ENCODE peak calls at places on chromosome 7, in six cellular contexts. One of them, this sample, is unnamed. For H3K36me3 and H3K27me3, the result is how much of the 10 kb centered on the place peaks cover.

GRCh38 chr7:121510858-121511482 is 114.9 kb upstream of the FAM3C start:
- DNase-seq in pancreas: no peak
- DNase-seq in CD8-positive, alpha-beta memory T cell: no peak
- DNase-seq in psoas muscle: no peak
- DNase-seq in aorta: no peak
- DNase-seq in endodermal cell: peak
- DNase-seq in this sample: no peak

GRCh38 chr7:2524808-2525140 is 5.2 kb downstream of the LFNG start:
- DNase-seq in pancreas: peak
- DNase-seq in CD8-positive, alpha-beta memory T cell: no peak
- DNase-seq in psoas muscle: no peak
- DNase-seq in aorta: no peak
- DNase-seq in endodermal cell: peak
- DNase-seq in this sample: no peak

GRCh38 chr7:135353832-135354231 is 120.2 kb downstream of the STRA8 start:
- DNase-seq in pancreas: no peak
- DNase-seq in CD8-positive, alpha-beta memory T cell: no peak
- DNase-seq in psoas muscle: no peak
- DNase-seq in aorta: no peak
- DNase-seq in endodermal cell: no peak
- DNase-seq in this sample: no peak

GRCh38 chr7:50970092-50970491 is 187.4 kb upstream of the GRB10 start:
- DNase-seq in pancreas: peak
- DNase-seq in CD8-positive, alpha-beta memory T cell: no peak
- DNase-seq in psoas muscle: no peak
- DNase-seq in aorta: no peak
- DNase-seq in endodermal cell: no peak
- DNase-seq in this sample: no peak

GRCh38 chr7:50069613-50070012 is 23.4 kb downstream of the ZPBP start:
- DNase-seq in pancreas: peak
- DNase-seq in CD8-positive, alpha-beta memory T cell: no peak
- DNase-seq in psoas muscle: no peak
- DNase-seq in aorta: no peak
- DNase-seq in endodermal cell: peak
- DNase-seq in this sample: peak

GRCh38 chr7:778968-779451 is 51.9 kb upstream of the PRKAR1B start:
- DNase-seq in pancreas: no peak
- DNase-seq in CD8-positive, alpha-beta memory T cell: no peak
- DNase-seq in psoas muscle: peak
- DNase-seq in aorta: no peak
- DNase-seq in endodermal cell: no peak
- DNase-seq in this sample: no peak

GRCh38 chr7:132828502-132828901 is 252.2 kb upstream of the PLXNA4 start:
- DNase-seq in pancreas: no peak
- DNase-seq in CD8-positive, alpha-beta memory T cell: no peak
- DNase-seq in psoas muscle: no peak
- DNase-seq in aorta: no peak
- DNase-seq in endodermal cell: no peak
- DNase-seq in this sample: peak

GRCh38 chr7:114086906-114087651 is 168.3 kb upstream of the PPP1R3A start:
- DNase-seq in pancreas: peak
- DNase-seq in CD8-positive, alpha-beta memory T cell: no peak
- DNase-seq in psoas muscle: peak
- DNase-seq in aorta: peak
- DNase-seq in endodermal cell: peak
- DNase-seq in this sample: no peak

GRCh38 chr7:130559184-130559583 is 67.3 kb downstream of the MEST start:
- DNase-seq in pancreas: no peak
- DNase-seq in CD8-positive, alpha-beta memory T cell: no peak
- DNase-seq in psoas muscle: no peak
- DNase-seq in aorta: no peak
- DNase-seq in endodermal cell: no peak
- DNase-seq in this sample: no peak

GRCh38 chr7:75054744-75055527 is 18.7 kb downstream of the RCC1L start:
- DNase-seq in pancreas: no peak
- DNase-seq in CD8-positive, alpha-beta memory T cell: no peak
- DNase-seq in psoas muscle: peak
- DNase-seq in aorta: peak
- DNase-seq in endodermal cell: no peak
- DNase-seq in this sample: no peak

GRCh38 chr7:28615091-28615490 is 202.8 kb downstream of the CREB5 start:
- DNase-seq in pancreas: no peak
- DNase-seq in CD8-positive, alpha-beta memory T cell: no peak
- DNase-seq in psoas muscle: no peak
- DNase-seq in aorta: no peak
- DNase-seq in endodermal cell: peak
- DNase-seq in this sample: no peak

GRCh38 chr7:27066148-27066547 is 29.7 kb downstream of the HOXA1 start:
- DNase-seq in pancreas: no peak
- DNase-seq in CD8-positive, alpha-beta memory T cell: no peak
- DNase-seq in psoas muscle: no peak
- DNase-seq in aorta: no peak
- DNase-seq in endodermal cell: no peak
- DNase-seq in this sample: no peak

GRCh38 chr7:94332571-94332970 is 62.1 kb upstream of the COL1A2 start:
- DNase-seq in pancreas: no peak
- DNase-seq in CD8-positive, alpha-beta memory T cell: no peak
- DNase-seq in psoas muscle: no peak
- DNase-seq in aorta: no peak
- DNase-seq in endodermal cell: no peak
- DNase-seq in this sample: no peak

GRCh38 chr7:36032362-36032818 is 120.7 kb upstream of the EEPD1 start:
- DNase-seq in pancreas: no peak
- DNase-seq in CD8-positive, alpha-beta memory T cell: no peak
- DNase-seq in psoas muscle: no peak
- DNase-seq in aorta: no peak
- DNase-seq in endodermal cell: no peak
- DNase-seq in this sample: no peak

GRCh38 chr7:73992104-73992562 is 35.8 kb upstream of the ELN start:
- DNase-seq in pancreas: peak
- DNase-seq in CD8-positive, alpha-beta memory T cell: no peak
- DNase-seq in psoas muscle: no peak
- DNase-seq in aorta: peak
- DNase-seq in endodermal cell: no peak
- DNase-seq in this sample: no peak

GRCh38 chr7:26356266-26356665 is 64.6 kb downstream of the SNX10 start:
- DNase-seq in pancreas: no peak
- DNase-seq in CD8-positive, alpha-beta memory T cell: no peak
- DNase-seq in psoas muscle: no peak
- DNase-seq in aorta: no peak
- DNase-seq in endodermal cell: no peak
- DNase-seq in this sample: no peak

GRCh38 chr7:67413670-67414069 is 417.0 kb downstream of the TYW1 start:
- DNase-seq in pancreas: no peak
- DNase-seq in CD8-positive, alpha-beta memory T cell: no peak
- DNase-seq in psoas muscle: no peak
- DNase-seq in aorta: no peak
- DNase-seq in endodermal cell: peak
- DNase-seq in this sample: no peak

GRCh38 chr7:107164092-107164491 is 4.7 kb upstream of the HBP1 start:
- DNase-seq in pancreas: no peak
- DNase-seq in CD8-positive, alpha-beta memory T cell: no peak
- DNase-seq in psoas muscle: no peak
- DNase-seq in aorta: no peak
- DNase-seq in endodermal cell: no peak
- DNase-seq in this sample: no peak

GRCh38 chr7:98202367-98203195 is 8.7 kb upstream of the BHLHA15 start:
- DNase-seq in pancreas: no peak
- DNase-seq in CD8-positive, alpha-beta memory T cell: peak
- DNase-seq in psoas muscle: no peak
- DNase-seq in aorta: no peak
- DNase-seq in endodermal cell: no peak
- DNase-seq in this sample: peak

GRCh38 chr7:102814025-102814471 is 65.2 kb downstream of the FAM185A start:
- DNase-seq in pancreas: no peak
- DNase-seq in CD8-positive, alpha-beta memory T cell: no peak
- DNase-seq in psoas muscle: no peak
- DNase-seq in aorta: no peak
- DNase-seq in endodermal cell: no peak
- DNase-seq in this sample: no peak

GRCh38 chr7:142881586-142882337 is 3.8 kb downstream of the TRPV6 start:
- DNase-seq in pancreas: no peak
- DNase-seq in CD8-positive, alpha-beta memory T cell: no peak
- DNase-seq in psoas muscle: no peak
- DNase-seq in aorta: peak
- DNase-seq in endodermal cell: peak
- DNase-seq in this sample: no peak

GRCh38 chr7:154676422-154677073 is 326.4 kb downstream of the PAXIP1 start:
- DNase-seq in pancreas: no peak
- DNase-seq in CD8-positive, alpha-beta memory T cell: no peak
- DNase-seq in psoas muscle: no peak
- DNase-seq in aorta: no peak
- DNase-seq in endodermal cell: no peak
- DNase-seq in this sample: no peak

GRCh38 chr7:77697535-77697831 is 1.2 kb downstream of the RSBN1L start:
- DNase-seq in pancreas: no peak
- DNase-seq in CD8-positive, alpha-beta memory T cell: no peak
- DNase-seq in psoas muscle: peak
- DNase-seq in aorta: no peak
- DNase-seq in endodermal cell: no peak
- DNase-seq in this sample: peak

GRCh38 chr7:72538856-72539255 is 126.7 kb upstream of the CALN1 start:
- DNase-seq in pancreas: no peak
- DNase-seq in CD8-positive, alpha-beta memory T cell: no peak
- DNase-seq in psoas muscle: no peak
- DNase-seq in aorta: no peak
- DNase-seq in endodermal cell: no peak
- DNase-seq in this sample: no peak

GRCh38 chr7:22980422-22980821 is 33.5 kb downstream of the HYCC1 start:
- DNase-seq in pancreas: no peak
- DNase-seq in CD8-positive, alpha-beta memory T cell: no peak
- DNase-seq in psoas muscle: no peak
- DNase-seq in aorta: no peak
- DNase-seq in endodermal cell: no peak
- DNase-seq in this sample: no peak

DNA sequence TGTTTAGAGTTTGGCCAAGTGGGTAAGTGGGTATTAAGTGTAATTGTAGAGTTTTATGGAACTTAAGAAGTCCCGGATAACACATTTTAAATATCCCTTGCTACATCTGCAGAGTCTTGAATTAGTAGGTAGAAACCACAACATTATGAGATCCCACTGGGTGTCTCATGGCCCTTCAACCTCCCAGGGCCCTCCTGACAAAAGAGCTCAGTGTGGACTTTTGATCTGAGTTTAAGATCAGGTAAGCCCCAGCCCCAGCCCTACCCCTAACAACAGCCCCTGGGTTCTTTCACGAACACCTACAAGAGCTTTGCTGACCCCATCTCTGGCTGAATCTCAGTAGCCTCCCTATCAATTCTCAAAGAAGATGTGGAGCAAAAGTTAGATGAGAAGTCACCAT is 65.4 kb upstream of the STK17A start:
- DNase-seq in pancreas: no peak
- DNase-seq in CD8-positive, alpha-beta memory T cell: no peak
- DNase-seq in psoas muscle: no peak
- DNase-seq in aorta: no peak
- DNase-seq in endodermal cell: no peak
- DNase-seq in this sample: no peak
- H3K36me3 ChIP-seq in pancreas: under half
- H3K36me3 ChIP-seq in CD8-positive, alpha-beta memory T cell: under half
- H3K36me3 ChIP-seq in psoas muscle: under half
- H3K36me3 ChIP-seq in aorta: under half
- H3K36me3 ChIP-seq in endodermal cell: under half
- H3K36me3 ChIP-seq in this sample: under half

DNA sequence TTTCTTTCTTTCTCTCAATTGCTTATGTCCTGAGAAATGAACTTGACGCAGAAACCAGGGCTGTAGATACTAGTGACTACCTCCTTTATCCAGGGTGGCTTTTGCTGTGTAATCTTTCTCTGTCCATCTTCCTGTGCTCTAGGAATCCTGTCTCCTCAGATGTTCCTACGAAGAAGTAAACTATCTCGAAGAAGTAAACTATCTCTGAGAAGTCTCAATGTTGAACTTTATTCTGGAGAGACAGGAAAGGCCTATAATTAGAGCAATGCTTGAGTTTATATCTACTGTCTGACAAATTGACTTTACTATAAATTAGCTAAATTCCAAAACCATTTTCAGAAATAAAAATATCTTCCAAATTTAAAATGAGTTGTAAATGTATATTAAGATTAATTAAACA is 541.5 kb upstream of the DPP6 start:
- DNase-seq in pancreas: no peak
- DNase-seq in CD8-positive, alpha-beta memory T cell: no peak
- DNase-seq in psoas muscle: no peak
- DNase-seq in aorta: no peak
- DNase-seq in endodermal cell: no peak
- DNase-seq in this sample: no peak
- H3K27me3 ChIP-seq in pancreas: under half
- H3K27me3 ChIP-seq in CD8-positive, alpha-beta memory T cell: under half
- H3K27me3 ChIP-seq in psoas muscle: under half
- H3K27me3 ChIP-seq in aorta: under half
- H3K27me3 ChIP-seq in endodermal cell: under half
- H3K27me3 ChIP-seq in this sample: under half

DNA sequence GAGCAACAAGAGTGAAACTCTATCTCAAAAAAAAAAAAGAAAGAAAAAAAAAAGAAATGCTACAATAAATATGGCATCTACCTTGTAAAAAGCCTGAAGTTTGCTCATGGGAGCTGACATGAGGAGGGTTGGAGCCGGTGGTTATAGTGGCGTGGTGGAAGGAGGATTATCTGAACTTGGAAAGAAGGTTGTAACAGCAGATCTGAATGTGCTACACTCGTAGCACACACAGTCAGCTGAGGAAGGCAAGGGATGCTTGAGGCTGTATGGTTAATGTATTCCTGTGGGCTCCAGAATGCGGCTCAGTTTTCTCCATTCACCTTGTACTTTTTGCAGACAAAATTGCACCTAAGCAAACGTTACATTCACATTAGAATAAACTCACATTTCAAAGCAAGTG is 390.3 kb upstream of the GALNT17 start:
- DNase-seq in pancreas: no peak
- DNase-seq in CD8-positive, alpha-beta memory T cell: no peak
- DNase-seq in psoas muscle: no peak
- DNase-seq in aorta: no peak
- DNase-seq in endodermal cell: no peak
- DNase-seq in this sample: no peak
- H3K36me3 ChIP-seq in pancreas: under half
- H3K36me3 ChIP-seq in CD8-positive, alpha-beta memory T cell: under half
- H3K36me3 ChIP-seq in psoas muscle: under half
- H3K36me3 ChIP-seq in aorta: under half
- H3K36me3 ChIP-seq in endodermal cell: under half
- H3K36me3 ChIP-seq in this sample: under half

DNA sequence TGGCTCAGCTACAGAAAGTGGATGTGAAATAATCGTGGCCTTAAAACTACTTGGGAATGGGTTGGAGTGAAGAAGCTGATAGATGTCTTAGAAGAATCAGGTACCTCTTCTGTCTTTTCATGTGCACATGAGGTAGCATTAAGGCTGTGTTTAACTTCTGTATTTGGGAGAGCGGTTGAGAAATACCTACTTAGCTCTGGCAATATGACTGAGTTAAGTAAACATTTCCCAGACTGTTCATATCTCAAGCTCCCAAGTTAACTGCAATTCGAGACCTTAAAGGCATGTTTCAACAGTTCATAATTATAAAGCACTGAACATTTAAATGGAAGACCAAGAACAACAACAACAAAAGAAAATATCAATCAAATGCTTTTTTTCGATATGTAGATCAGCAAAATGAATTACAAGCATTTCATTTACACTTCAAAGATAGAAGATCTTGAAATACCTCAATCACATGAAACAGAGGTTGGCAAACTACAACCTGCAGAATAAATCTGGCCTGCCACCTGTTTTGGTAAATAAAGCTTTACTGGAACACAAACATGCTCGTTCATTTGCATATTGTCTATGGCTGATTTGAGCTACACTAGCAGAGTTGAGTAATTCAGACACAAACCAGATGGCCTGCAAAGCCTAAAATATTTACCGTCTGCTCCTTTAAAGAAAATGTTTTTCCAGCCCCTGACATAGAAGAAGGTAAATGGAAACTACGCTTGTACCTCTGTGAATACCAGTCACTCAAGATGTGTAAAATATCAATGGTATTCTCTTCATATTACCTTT is 337.1 kb upstream of the GLI3 start:
- DNase-seq in pancreas: no peak
- DNase-seq in CD8-positive, alpha-beta memory T cell: no peak
- DNase-seq in psoas muscle: no peak
- DNase-seq in aorta: no peak
- DNase-seq in endodermal cell: no peak
- DNase-seq in this sample: no peak
- H3K27me3 ChIP-seq in pancreas: under half
- H3K27me3 ChIP-seq in CD8-positive, alpha-beta memory T cell: under half
- H3K27me3 ChIP-seq in psoas muscle: under half
- H3K27me3 ChIP-seq in aorta: under half
- H3K27me3 ChIP-seq in endodermal cell: under half
- H3K27me3 ChIP-seq in this sample: under half

This sample was measured in GM06990.